ENCODE peak calls at places on chromosomes 1 and 21, in seven cellular contexts. N is activated CD8-positive, alpha-beta memory T cell treated with anti-CD3 and anti-CD28 coated beads, Interleukin-2, amount 50 U/mL, for 4 hours; I is C1 segment of cervical spinal cord; E is GM10248; C is NCI-H1092; D is HFF-Myc; M is stimulated activated CD4-positive, alpha-beta T cell treated with anti-CD3 and anti-CD28 coated beads, Interleukin-2, amount 100 ng/mL, for 24 hours. V is an unnamed sample.

GRCh38 chr21:44931137-44931500 is 8.7 kb upstream of the SLX9 start:
- DNase-seq in D (no peak), N (no peak), M (peak), E (no peak), I (no peak), C (no peak), V (peak)

GRCh38 chr1:84968865-84969264 is 28.0 kb downstream of the MCOLN2 start:
- DNase-seq in D (no peak), M (no peak), E (no peak), C (no peak), N (no peak), I (no peak), V (no peak)

GRCh38 chr1:22884806-22885559 is 87.7 kb downstream of the LACTBL1 start:
- DNase-seq in M (no peak), I (no peak), E (peak), C (no peak), D (no peak), N (no peak), V (no peak)

GRCh38 chr1:3459051-3459908 is 4.8 kb downstream of the ARHGEF16 start:
- DNase-seq in N (no peak), C (no peak), E (no peak), D (no peak), I (no peak), M (no peak), V (no peak)

GRCh38 chr1:93015590-93015989 is 54.3 kb upstream of the DIPK1A start:
- DNase-seq in C (no peak), I (no peak), M (no peak), E (no peak), N (no peak), D (no peak), V (no peak)

GRCh38 chr1:218983848-218984247 is 189.8 kb upstream of the LYPLAL1 start:
- DNase-seq in M (no peak), C (no peak), N (no peak), I (no peak), D (no peak), E (no peak), V (no peak)

GRCh38 chr1:6989506-6990159 is 204.4 kb downstream of the CAMTA1 start:
- DNase-seq in M (no peak), I (no peak), E (no peak), D (no peak), C (no peak), N (no peak), V (no peak)

GRCh38 chr1:203559523-203559922 is 65.6 kb downstream of the OPTC start:
- DNase-seq in D (no peak), C (no peak), I (no peak), N (no peak), E (no peak), M (no peak), V (no peak)

GRCh38 chr1:162676087-162676486 is 43.8 kb downstream of the DDR2 start:
- DNase-seq in D (no peak), M (no peak), C (no peak), N (no peak), I (no peak), E (no peak), V (no peak)

GRCh38 chr21:45033791-45034555 is 40.4 kb upstream of the ADARB1 start:
- DNase-seq in I (no peak), D (no peak), N (no peak), M (no peak), C (no peak), E (no peak), V (no peak)

GRCh38 chr1:184019066-184019465 is 18.5 kb downstream of the COLGALT2 start:
- DNase-seq in D (no peak), N (no peak), C (no peak), E (no peak), M (no peak), I (no peak), V (no peak)

GRCh38 chr1:193905288-193906085 is 719.1 kb upstream of the B3GALT2 start:
- DNase-seq in E (no peak), I (no peak), M (no peak), D (no peak), N (no peak), C (no peak), V (no peak)

GRCh38 chr1:176602388-176603004 is 139.5 kb downstream of the PAPPA2 start:
- DNase-seq in N (no peak), I (no peak), C (no peak), D (no peak), E (no peak), M (no peak), V (no peak)

GRCh38 chr1:237239248-237239647 is 197.3 kb downstream of the RYR2 start:
- DNase-seq in N (no peak), C (no peak), I (no peak), D (no peak), M (no peak), E (no peak), V (no peak)

GRCh38 chr1:152996633-152997385 is 4.7 kb upstream of the SPRR3 start:
- DNase-seq in C (no peak), D (no peak), I (no peak), M (no peak), N (no peak), E (no peak), V (no peak)

GRCh38 chr1:30358510-30358909 is 364.9 kb downstream of the MATN1 start:
- DNase-seq in D (no peak), E (no peak), I (no peak), M (no peak), C (no peak), N (no peak), V (no peak)

GRCh38 chr1:28172690-28173150 is 3.8 kb downstream of the PTAFR start:
- DNase-seq in N (no peak), E (peak), D (no peak), I (no peak), C (no peak), M (peak), V (no peak)

GRCh38 chr21:43308511-43309283 is 118.2 kb downstream of the SIK1 start:
- DNase-seq in E (no peak), M (no peak), C (no peak), I (no peak), N (no peak), D (no peak), V (no peak)

GRCh38 chr1:2015383-2015735 is 3.8 kb upstream of the GABRD start:
- DNase-seq in N (no peak), C (no peak), E (no peak), I (no peak), D (no peak), M (no peak), V (no peak)

GRCh38 chr1:228046421-228047182 is 35.9 kb upstream of the ARF1 start:
- DNase-seq in M (peak), E (no peak), I (no peak), N (no peak), C (no peak), D (no peak), V (no peak)

GRCh38 chr1:16236091-16236494 is 890 bp downstream of the CPLANE2 start:
- DNase-seq in N (peak), E (peak), D (no peak), I (no peak), C (peak), M (peak), V (peak)

GRCh38 chr1:12088607-12089006 is 25.5 kb downstream of the TNFRSF8 start:
- DNase-seq in I (no peak), M (no peak), N (peak), D (no peak), E (no peak), C (no peak), V (no peak)

GRCh38 chr1:246724725-246725095 is 501 bp downstream of the SCCPDH start:
- DNase-seq in I (no peak), N (no peak), C (peak), M (no peak), E (peak), D (no peak), V (peak)

GRCh38 chr1:200258447-200259375 is 151.1 kb downstream of the ZNF281 start:
- DNase-seq in C (no peak), M (no peak), E (peak), N (no peak), I (no peak), D (no peak), V (peak)

GRCh38 chr1:228917342-228917741 is 182.1 kb downstream of the RHOU start:
- DNase-seq in M (no peak), N (no peak), C (no peak), I (no peak), D (no peak), E (no peak), V (no peak)

GRCh38 chr1:205704891-205705290 is 24.6 kb upstream of the SLC45A3 start:
- DNase-seq in M (no peak), I (no peak), D (no peak), E (no peak), C (no peak), N (no peak), V (no peak)

GRCh38 chr1:6352138-6352563 is 41.4 kb downstream of the ACOT7 start:
- DNase-seq in I (no peak), N (no peak), D (no peak), E (no peak), M (no peak), C (no peak), V (no peak)

GRCh38 chr1:196317535-196318522 is 290.4 kb downstream of the KCNT2 start:
- DNase-seq in D (peak), I (no peak), N (no peak), C (peak), M (no peak), E (no peak), V (peak)

GRCh38 chr1:53640696-53641065 is 98.3 kb downstream of the GLIS1 start:
- DNase-seq in I (no peak), E (no peak), M (no peak), D (no peak), C (no peak), N (peak), V (no peak)

GRCh38 chr1:32906652-32907051 is 5.5 kb upstream of the TMEM54 start:
- DNase-seq in M (no peak), N (no peak), E (no peak), D (no peak), C (no peak), I (no peak), V (no peak)

GRCh38 chr1:94379615-94380014 is 38.6 kb upstream of the ABCD3 start:
- DNase-seq in M (no peak), E (no peak), N (no peak), I (no peak), C (no peak), D (no peak), V (no peak)

GRCh38 chr1:9593492-9594465 is 5.1 kb downstream of the TMEM201 start:
- DNase-seq in C (peak), E (peak), N (peak), D (peak), I (no peak), M (peak), V (peak)